ENCODE peak calls at places on chromosomes 7 and 10, in eight cellular contexts. G is endothelial cell, V is heart left ventricle, R is NCI-H1092 treated with DMSO at 0.1 percent for 48 hours, W is HCT116, J is pancreas, A is activated T-cell treated with anti-CD3 and anti-CD28 coated beads for 48 hours, Y is T47D. N is an unnamed sample.

GRCh38 chr7:33804261-33804660 is 101.1 kb upstream of the BMPER start:
- DNase-seq in G (no peak), V (no peak), A (no peak), J (no peak), R (no peak), W (no peak), Y (no peak), N (no peak)

GRCh38 chr10:30047430-30047829 is 12.0 kb downstream of the JCAD start:
- DNase-seq in A (no peak), Y (no peak), G (no peak), R (no peak), V (no peak), W (no peak), J (no peak), N (no peak)

GRCh38 chr7:28731092-28731491 is 227.0 kb downstream of the TRIL start:
- DNase-seq in Y (no peak), J (no peak), G (no peak), A (no peak), W (no peak), R (no peak), V (no peak), N (no peak)

GRCh38 chr7:98617960-98618418 is 904 bp downstream of the NPTX2 start:
- DNase-seq in W (no peak), J (no peak), R (peak; percentile 16), A (no peak), V (no peak), Y (no peak), G (no peak), N (no peak)

GRCh38 chr7:7136423-7136822 is 45.9 kb upstream of the C1GALT1 start:
- DNase-seq in Y (no peak), A (no peak), W (no peak), V (no peak), R (peak; percentile 31), J (no peak), G (no peak), N (no peak)

GRCh38 chr10:101777085-101777856 is 1.4 kb upstream of the FGF8 start:
- DNase-seq in W (no peak), A (no peak), R (no peak), G (no peak), J (no peak), V (no peak), Y (no peak), N (no peak)

GRCh38 chr10:60208676-60209269 is 180.9 kb downstream of the ANK3 start:
- DNase-seq in W (peak; percentile 23), J (no peak), G (no peak), V (no peak), A (no peak), Y (peak; percentile 79), R (peak; percentile 2), N (no peak)

GRCh38 chr7:31384461-31384860 is 43.9 kb upstream of the NEUROD6 start:
- DNase-seq in J (no peak), R (no peak), W (no peak), G (no peak), V (no peak), Y (no peak), A (no peak), N (no peak)

GRCh38 chr10:18683427-18683826 is 24.2 kb downstream of the ARL5B start:
- DNase-seq in G (no peak), R (no peak), W (no peak), Y (no peak), J (no peak), A (no peak), V (no peak), N (no peak)

GRCh38 chr10:89301721-89302445 is at the start of gene IFIT2:
- DNase-seq in W (no peak), J (no peak), G (no peak), V (peak; percentile 48), R (peak; percentile 45), Y (peak; percentile 67), A (no peak), N (no peak)

GRCh38 chr7:83882551-83882950 is 233.6 kb upstream of the SEMA3E start:
- DNase-seq in R (no peak), G (no peak), W (no peak), V (no peak), J (no peak), A (no peak), Y (no peak), N (peak; percentile 83)